ENCODE peak calls at places on chromosomes 11 and 22, in six cellular contexts. One of them, this sample, is unnamed.

GRCh38 chr11:134613646-134614045 is 201.6 kb upstream of the B3GAT1 start:
- DNase-seq in HFF-Myc: no peak
- DNase-seq in IMR-90: no peak
- DNase-seq in lower leg skin: no peak
- DNase-seq in foreskin keratinocyte: no peak
- DNase-seq in astrocyte: no peak
- DNase-seq in this sample: no peak

GRCh38 chr22:28822930-28823481 is 22.6 kb upstream of the XBP1 start:
- DNase-seq in lower leg skin: no peak
- DNase-seq in foreskin keratinocyte: no peak
- DNase-seq in HFF-Myc: no peak
- DNase-seq in astrocyte: no peak
- DNase-seq in IMR-90: no peak
- DNase-seq in this sample: no peak

GRCh38 chr11:120034881-120035620 is 102.9 kb downstream of the TRIM29 start:
- DNase-seq in foreskin keratinocyte: no peak
- DNase-seq in astrocyte: no peak
- DNase-seq in lower leg skin: no peak
- DNase-seq in IMR-90: no peak
- DNase-seq in HFF-Myc: no peak
- DNase-seq in this sample: no peak

GRCh38 chr11:115256326-115257197 is 247.7 kb downstream of the CADM1 start:
- DNase-seq in IMR-90: no peak
- DNase-seq in HFF-Myc: no peak
- DNase-seq in lower leg skin: no peak
- DNase-seq in foreskin keratinocyte: no peak
- DNase-seq in astrocyte: no peak
- DNase-seq in this sample: no peak

GRCh38 chr22:36291831-36292740 is 39.2 kb downstream of the APOL1 start:
- DNase-seq in IMR-90: no peak
- DNase-seq in lower leg skin: no peak
- DNase-seq in HFF-Myc: no peak
- DNase-seq in foreskin keratinocyte: no peak
- DNase-seq in astrocyte: no peak
- DNase-seq in this sample: no peak

GRCh38 chr22:46484861-46485595 is 52.4 kb downstream of the CELSR1 start:
- DNase-seq in astrocyte: peak; percentile 89
- DNase-seq in HFF-Myc: no peak
- DNase-seq in lower leg skin: no peak
- DNase-seq in foreskin keratinocyte: no peak
- DNase-seq in IMR-90: peak; percentile 61
- DNase-seq in this sample: peak; percentile 82

GRCh38 chr22:32327066-32327465 is 30.6 kb upstream of the RFPL3 start:
- DNase-seq in astrocyte: no peak
- DNase-seq in HFF-Myc: no peak
- DNase-seq in IMR-90: no peak
- DNase-seq in foreskin keratinocyte: peak; percentile 14
- DNase-seq in lower leg skin: no peak
- DNase-seq in this sample: no peak

GRCh38 chr11:93330446-93330984 is at the start of gene DEUP1:
- DNase-seq in lower leg skin: no peak
- DNase-seq in HFF-Myc: no peak
- DNase-seq in IMR-90: no peak
- DNase-seq in foreskin keratinocyte: no peak
- DNase-seq in astrocyte: peak; percentile 1
- DNase-seq in this sample: no peak

GRCh38 chr11:17967661-17968060 is 45.2 kb downstream of the SERGEF start:
- DNase-seq in lower leg skin: no peak
- DNase-seq in foreskin keratinocyte: no peak
- DNase-seq in astrocyte: no peak
- DNase-seq in HFF-Myc: no peak
- DNase-seq in IMR-90: no peak
- DNase-seq in this sample: no peak

GRCh38 chr11:112339566-112339965 is 78.9 kb upstream of the PLET1 start:
- DNase-seq in HFF-Myc: no peak
- DNase-seq in foreskin keratinocyte: peak; percentile 28
- DNase-seq in astrocyte: no peak
- DNase-seq in IMR-90: no peak
- DNase-seq in lower leg skin: no peak
- DNase-seq in this sample: no peak

GRCh38 chr11:3920148-3920852 is 64.8 kb downstream of the STIM1 start:
- DNase-seq in astrocyte: peak; percentile 74
- DNase-seq in lower leg skin: peak; percentile 76
- DNase-seq in IMR-90: peak; percentile 67
- DNase-seq in HFF-Myc: peak; percentile 44
- DNase-seq in foreskin keratinocyte: peak; percentile 80
- DNase-seq in this sample: no peak

GRCh38 chr11:128776088-128776433 is 82.2 kb downstream of the FLI1 start:
- DNase-seq in lower leg skin: no peak
- DNase-seq in foreskin keratinocyte: no peak
- DNase-seq in IMR-90: no peak
- DNase-seq in HFF-Myc: no peak
- DNase-seq in astrocyte: no peak
- DNase-seq in this sample: no peak

GRCh38 chr11:35892166-35892565 is 51.7 kb upstream of the LDLRAD3 start:
- DNase-seq in foreskin keratinocyte: no peak
- DNase-seq in astrocyte: peak; percentile 23
- DNase-seq in HFF-Myc: no peak
- DNase-seq in lower leg skin: no peak
- DNase-seq in IMR-90: no peak
- DNase-seq in this sample: no peak

GRCh38 chr11:63874511-63874910 is 35.6 kb downstream of the MARK2 start:
- DNase-seq in lower leg skin: no peak
- DNase-seq in foreskin keratinocyte: no peak
- DNase-seq in astrocyte: no peak
- DNase-seq in HFF-Myc: no peak
- DNase-seq in IMR-90: no peak
- DNase-seq in this sample: no peak

GRCh38 chr22:44331881-44332714 is 19.3 kb upstream of the SHISAL1 start:
- DNase-seq in foreskin keratinocyte: no peak
- DNase-seq in IMR-90: peak; percentile 33
- DNase-seq in lower leg skin: no peak
- DNase-seq in astrocyte: no peak
- DNase-seq in HFF-Myc: no peak
- DNase-seq in this sample: no peak

GRCh38 chr11:60985991-60986915 is 14.8 kb downstream of the CD6 start:
- DNase-seq in lower leg skin: no peak
- DNase-seq in HFF-Myc: no peak
- DNase-seq in IMR-90: peak; percentile 46
- DNase-seq in astrocyte: peak; percentile 38
- DNase-seq in foreskin keratinocyte: peak; percentile 80
- DNase-seq in this sample: no peak

GRCh38 chr11:71484248-71485062 is 31.5 kb downstream of the NADSYN1 start:
- DNase-seq in IMR-90: no peak
- DNase-seq in astrocyte: no peak
- DNase-seq in lower leg skin: no peak
- DNase-seq in foreskin keratinocyte: no peak
- DNase-seq in HFF-Myc: no peak
- DNase-seq in this sample: no peak

GRCh38 chr11:89503422-89503821 is 12.2 kb upstream of the NOX4 start:
- DNase-seq in astrocyte: no peak
- DNase-seq in lower leg skin: no peak
- DNase-seq in HFF-Myc: no peak
- DNase-seq in IMR-90: no peak
- DNase-seq in foreskin keratinocyte: no peak
- DNase-seq in this sample: no peak

GRCh38 chr22:17007852-17008731 is at the start of gene GAB4:
- DNase-seq in astrocyte: no peak
- DNase-seq in lower leg skin: no peak
- DNase-seq in IMR-90: no peak
- DNase-seq in HFF-Myc: no peak
- DNase-seq in foreskin keratinocyte: no peak
- DNase-seq in this sample: no peak

GRCh38 chr11:44538375-44539054 is 26.9 kb upstream of the CD82 start:
- DNase-seq in lower leg skin: peak; percentile 61
- DNase-seq in HFF-Myc: no peak
- DNase-seq in astrocyte: peak; percentile 29
- DNase-seq in IMR-90: peak; percentile 56
- DNase-seq in foreskin keratinocyte: peak; percentile 42
- DNase-seq in this sample: peak; percentile 9

DNA sequence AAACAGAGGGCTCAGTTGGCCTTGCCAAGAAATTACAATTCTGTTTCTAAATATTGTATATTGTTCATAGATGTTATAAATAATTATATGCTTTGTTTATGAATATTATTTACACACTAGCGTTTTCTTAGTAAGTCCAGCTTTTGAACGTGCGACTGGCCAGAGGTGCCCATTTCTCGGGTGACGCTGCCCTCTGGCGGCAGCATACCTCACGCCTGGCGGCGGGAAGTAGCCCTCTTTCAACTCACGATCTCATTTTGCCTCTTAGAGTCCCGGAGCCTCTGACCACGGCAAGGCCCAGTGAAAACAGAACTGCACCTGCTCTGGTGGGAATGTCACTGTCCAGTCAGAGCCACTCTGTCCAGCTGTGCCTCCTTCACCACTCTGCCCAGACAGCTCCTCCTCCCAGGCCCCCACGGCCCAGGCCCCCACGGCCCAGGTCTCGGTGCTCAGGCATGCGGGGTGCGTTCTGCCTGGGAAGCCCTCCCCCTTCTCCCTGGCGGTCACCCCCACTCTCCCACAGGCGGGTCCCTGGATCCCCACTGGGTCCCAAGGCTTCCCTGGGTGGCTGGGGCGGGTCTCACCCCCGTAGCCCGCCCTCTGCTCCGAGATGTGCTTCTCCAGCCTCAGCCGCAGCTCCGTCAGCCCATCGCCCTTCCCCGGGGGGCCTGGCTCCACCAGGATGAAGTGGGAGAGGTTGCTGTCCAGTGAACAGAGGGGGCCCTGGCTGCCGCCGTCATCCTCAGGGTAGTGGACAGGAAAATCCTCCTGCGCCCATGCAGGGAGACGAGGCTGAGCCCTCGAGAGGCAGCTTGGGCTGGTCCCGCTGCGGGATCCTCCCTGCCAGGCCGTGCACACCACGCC is 19.3 kb downstream of the TSSC4 start:
- DNase-seq in lower leg skin: peak; percentile 63
- DNase-seq in IMR-90: peak; percentile 72
- DNase-seq in astrocyte: peak; percentile 39
- DNase-seq in foreskin keratinocyte: peak; percentile 18
- DNase-seq in HFF-Myc: no peak
- DNase-seq in this sample: peak; percentile 32
- TF ChIP-seq CTCF in lower leg skin: peak; percentile 64
- TF ChIP-seq CTCF in IMR-90: peak; percentile 94
- TF ChIP-seq CTCF in astrocyte: peak; percentile 88
- TF ChIP-seq CTCF in foreskin keratinocyte: peak; percentile 88
- TF ChIP-seq CTCF in HFF-Myc: peak; percentile 92
- TF ChIP-seq CTCF in this sample: peak; percentile 80

GRCh38 chr11:104727095-104727494 is 171.2 kb downstream of the CASP12 start:
- DNase-seq in IMR-90: no peak
- DNase-seq in lower leg skin: no peak
- DNase-seq in foreskin keratinocyte: no peak
- DNase-seq in HFF-Myc: no peak
- DNase-seq in astrocyte: no peak
- DNase-seq in this sample: no peak
- TF ChIP-seq CTCF in IMR-90: no peak
- TF ChIP-seq CTCF in lower leg skin: no peak
- TF ChIP-seq CTCF in foreskin keratinocyte: no peak
- TF ChIP-seq CTCF in HFF-Myc: no peak
- TF ChIP-seq CTCF in astrocyte: no peak
- TF ChIP-seq CTCF in this sample: no peak

GRCh38 chr11:1706634-1707400 is 9.8 kb downstream of the KRTAP5-6 start:
- DNase-seq in HFF-Myc: no peak
- DNase-seq in IMR-90: no peak
- DNase-seq in foreskin keratinocyte: no peak
- DNase-seq in lower leg skin: no peak
- DNase-seq in astrocyte: no peak
- DNase-seq in this sample: no peak
- TF ChIP-seq CTCF in HFF-Myc: peak; percentile 19
- TF ChIP-seq CTCF in IMR-90: peak; percentile 12
- TF ChIP-seq CTCF in foreskin keratinocyte: peak; percentile 48
- TF ChIP-seq CTCF in lower leg skin: no peak
- TF ChIP-seq CTCF in astrocyte: no peak
- TF ChIP-seq CTCF in this sample: no peak

GRCh38 chr11:62676698-62677097 is 2.2 kb downstream of the UBXN1 start:
- DNase-seq in foreskin keratinocyte: no peak
- DNase-seq in IMR-90: no peak
- DNase-seq in HFF-Myc: no peak
- DNase-seq in astrocyte: no peak
- DNase-seq in lower leg skin: no peak
- DNase-seq in this sample: no peak
- TF ChIP-seq CTCF in foreskin keratinocyte: peak; percentile 16
- TF ChIP-seq CTCF in IMR-90: no peak
- TF ChIP-seq CTCF in HFF-Myc: no peak
- TF ChIP-seq CTCF in astrocyte: no peak
- TF ChIP-seq CTCF in lower leg skin: no peak
- TF ChIP-seq CTCF in this sample: no peak

DNA sequence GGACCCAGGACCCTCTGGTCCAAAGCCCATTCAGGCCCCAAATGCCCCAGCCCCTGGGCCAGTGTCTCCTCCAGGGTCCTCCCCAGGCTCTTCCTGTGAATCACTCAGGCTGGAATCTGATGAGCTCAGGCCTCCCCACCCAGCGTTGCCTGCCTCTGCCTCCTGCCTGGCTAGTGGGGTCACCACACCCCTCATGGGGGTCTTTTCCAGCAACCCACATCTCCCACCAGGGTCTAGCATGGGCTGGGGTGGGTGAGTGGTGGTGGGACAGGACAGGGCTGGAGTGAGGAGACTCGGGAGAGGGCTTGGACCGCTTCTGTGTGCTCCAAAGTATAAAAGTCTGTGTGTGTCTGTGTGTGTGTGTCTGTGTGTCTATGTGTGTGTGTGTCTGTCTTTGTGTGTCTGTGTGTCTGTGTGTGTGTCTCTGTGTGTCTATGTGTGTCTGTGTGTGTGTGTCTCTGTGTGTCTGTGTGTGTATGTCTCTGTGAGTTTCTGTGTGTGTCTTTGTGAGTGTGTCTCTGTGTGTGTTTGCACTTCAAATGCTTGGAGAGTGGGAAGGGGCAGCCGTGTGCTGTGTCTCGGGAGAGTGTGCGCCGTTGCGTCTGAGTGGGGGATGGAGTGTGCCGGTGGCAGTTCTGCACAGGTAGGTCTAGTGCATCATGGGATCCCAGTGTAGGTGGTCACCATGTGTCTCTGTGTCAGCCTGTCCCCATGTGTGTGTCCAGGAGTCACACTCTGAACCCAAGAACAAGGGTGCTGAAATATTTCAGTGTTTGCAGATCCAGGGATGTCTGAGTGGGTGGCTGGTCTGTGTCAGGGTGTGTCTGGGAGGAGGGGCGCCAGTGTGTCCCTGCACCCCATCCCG is 8.8 kb downstream of the RIN1 start:
- DNase-seq in foreskin keratinocyte: peak; percentile 79
- DNase-seq in IMR-90: peak; percentile 64
- DNase-seq in HFF-Myc: no peak
- DNase-seq in lower leg skin: no peak
- DNase-seq in astrocyte: peak; percentile 58
- DNase-seq in this sample: no peak
- TF ChIP-seq CTCF in foreskin keratinocyte: no peak
- TF ChIP-seq CTCF in IMR-90: peak; percentile 15
- TF ChIP-seq CTCF in HFF-Myc: no peak
- TF ChIP-seq CTCF in lower leg skin: no peak
- TF ChIP-seq CTCF in astrocyte: no peak
- TF ChIP-seq CTCF in this sample: no peak